ENCODE peak calls at places on chromosomes 5 and 9, in five cellular contexts. J is renal cortical epithelial cell; L is stimulated activated CD4-positive, alpha-beta T cell treated with anti-CD3 and anti-CD28 coated beads, Interleukin-15, amount 100 ng/mL, for 1 hour; D is neural crest cell; A is EH. X is an unnamed sample.

GRCh38 chr5:147234825-147235635 is at the start of gene STK32A:
- DNase-seq in J (peak; percentile 49), L (no peak), D (peak; percentile 48), A (peak; percentile 1), X (no peak)

GRCh38 chr5:170760126-170760525 is 23.4 kb upstream of the GABRP start:
- DNase-seq in J (no peak), L (no peak), D (no peak), A (no peak), X (no peak)

GRCh38 chr5:13973724-13974123 is 29.2 kb upstream of the DNAH5 start:
- DNase-seq in J (no peak), L (no peak), D (no peak), A (no peak), X (no peak)

GRCh38 chr9:130118841-130119520 is 53.2 kb upstream of the NCS1 start:
- DNase-seq in J (peak; percentile 97), L (no peak), D (no peak), A (peak; percentile 37), X (no peak)

GRCh38 chr5:34585601-34586104 is 70.5 kb upstream of the RAI14 start:
- DNase-seq in J (peak; percentile 97), L (no peak), D (no peak), A (peak; percentile 58), X (no peak)

GRCh38 chr9:22010881-22011625 is 1.9 kb upstream of the CDKN2B start:
- DNase-seq in J (no peak), L (no peak), D (peak; percentile 71), A (peak; percentile 61), X (no peak)

GRCh38 chr9:29966247-29966646 is 2393.0 kb upstream of the C9orf72 start:
- DNase-seq in J (peak; percentile 14), L (no peak), D (no peak), A (no peak), X (no peak)

GRCh38 chr5:25334288-25334790 is 689.6 kb upstream of the CDH10 start:
- DNase-seq in J (no peak), L (no peak), D (no peak), A (no peak), X (no peak)

GRCh38 chr5:133327946-133328401 is 276.2 kb downstream of the HSPA4 start:
- DNase-seq in J (no peak), L (no peak), D (no peak), A (no peak), X (no peak)

GRCh38 chr9:88235615-88236014 is 97.3 kb upstream of the SPATA31C2 start:
- DNase-seq in J (no peak), L (no peak), D (no peak), A (no peak), X (no peak)

X was measured in caudate nucleus.